ENCODE peak calls at places on chromosome 17, in ten cellular contexts. P is activated T-cell treated with anti-CD3 and anti-CD28 coated beads, Interleukin-2, amount 50 U/mL, for 48 hours; I is aorta; C is effector CD4-positive, alpha-beta T cell; V is colonic mucosa; T is epithelial cell of esophagus; E is DMS53; U is tibial nerve; D is NCI-H345; Z is HT1080. X is an unnamed sample.

GRCh38 chr17:45740553-45741330 is 43.4 kb upstream of the CRHR1 start:
- DNase-seq in D (peak), P (peak), Z (peak), U (no peak), C (no peak), I (no peak), V (peak), E (peak), T (peak), X (no peak)

GRCh38 chr17:35214192-35214591 is 20.0 kb upstream of the SLC35G3 start:
- DNase-seq in E (no peak), Z (no peak), I (no peak), C (peak), V (no peak), D (no peak), U (no peak), T (no peak), P (no peak), X (peak)

GRCh38 chr17:57517216-57517518 is 227.9 kb downstream of the CCDC182 start:
- DNase-seq in D (no peak), Z (no peak), T (no peak), E (no peak), P (no peak), C (no peak), U (no peak), I (no peak), V (no peak), X (no peak)

GRCh38 chr17:74369221-74369620 is 1.9 kb downstream of the GPR142 start:
- DNase-seq in D (no peak), T (no peak), V (peak), I (peak), C (peak), P (peak), U (peak), Z (no peak), E (peak), X (peak)

GRCh38 chr17:37225458-37225857 is 150.3 kb upstream of the C17orf78 start:
- DNase-seq in E (no peak), D (no peak), I (no peak), T (no peak), U (no peak), C (no peak), V (no peak), P (no peak), Z (no peak), X (no peak)

GRCh38 chr17:2440930-2441329 is 40.1 kb upstream of the MNT start:
- DNase-seq in E (no peak), U (no peak), D (no peak), P (no peak), V (no peak), Z (no peak), C (no peak), I (no peak), T (no peak), X (no peak)

GRCh38 chr17:35909408-35909807 is 21.2 kb downstream of the RDM1 start:
- DNase-seq in Z (no peak), V (no peak), P (no peak), T (no peak), I (no peak), D (no peak), C (no peak), U (no peak), E (no peak), X (no peak)

GRCh38 chr17:7306911-7307685 is at the start of gene EIF5A:
- DNase-seq in T (peak), I (peak), U (peak), C (peak), P (peak), E (peak), Z (peak), D (peak), V (peak), X (peak)

GRCh38 chr17:32496348-32497078 is 9.7 kb downstream of the CDK5R1 start:
- DNase-seq in D (no peak), V (no peak), U (no peak), Z (peak), P (no peak), E (no peak), I (peak), C (no peak), T (peak), X (no peak)

GRCh38 chr17:36829676-36830075 is 107.6 kb upstream of the LHX1 start:
- DNase-seq in D (no peak), C (no peak), Z (no peak), V (no peak), T (no peak), P (no peak), U (no peak), E (no peak), I (no peak), X (no peak)

GRCh38 chr17:74235040-74235581 is 21.7 kb downstream of the TTYH2 start:
- DNase-seq in Z (no peak), T (no peak), U (no peak), C (no peak), E (no peak), I (no peak), V (no peak), P (no peak), D (no peak), X (no peak)

GRCh38 chr17:17520599-17521232 is 24.5 kb upstream of the RASD1 start:
- DNase-seq in V (no peak), C (no peak), P (no peak), Z (no peak), D (no peak), T (no peak), U (no peak), E (no peak), I (peak), X (no peak)

GRCh38 chr17:50149099-50149424 is 1.4 kb downstream of the PPP1R9B start:
- DNase-seq in P (no peak), D (no peak), T (no peak), I (no peak), U (no peak), E (no peak), C (no peak), Z (no peak), V (no peak), X (no peak)

GRCh38 chr17:78263063-78263735 is 31.8 kb downstream of the TMEM235 start:
- DNase-seq in I (peak), V (peak), U (no peak), T (no peak), C (no peak), P (peak), D (no peak), E (no peak), Z (no peak), X (no peak)

GRCh38 chr17:60161598-60162330 is 12.0 kb downstream of the CA4 start:
- DNase-seq in Z (no peak), C (no peak), D (no peak), U (no peak), T (no peak), V (no peak), P (no peak), I (peak), E (peak), X (no peak)

GRCh38 chr17:78618264-78619066 is 41.3 kb upstream of the DNAH17 start:
- DNase-seq in C (no peak), Z (no peak), P (no peak), T (no peak), I (peak), U (no peak), D (no peak), V (no peak), E (no peak), X (no peak)

GRCh38 chr17:83034525-83034924 is 44.9 kb upstream of the METRNL start:
- DNase-seq in U (no peak), D (no peak), V (no peak), E (no peak), C (no peak), T (no peak), P (no peak), Z (no peak), I (no peak), X (no peak)

GRCh38 chr17:57379237-57380054 is 123.1 kb downstream of the MSI2 start:
- DNase-seq in T (no peak), Z (no peak), I (no peak), E (no peak), D (no peak), C (no peak), V (no peak), U (no peak), P (peak), X (no peak)

GRCh38 chr17:46192484-46193245 is 564 bp downstream of the KANSL1 start:
- DNase-seq in P (peak), C (peak), E (peak), U (peak), V (peak), Z (peak), T (peak), D (peak), I (peak), X (peak)

GRCh38 chr17:8479431-8479947 is 43.8 kb downstream of the NDEL1 start:
- DNase-seq in V (no peak), C (no peak), Z (no peak), D (no peak), I (peak), P (no peak), E (no peak), U (peak), T (no peak), X (no peak)

GRCh38 chr17:689556-690247 is 24.9 kb downstream of the VPS53 start:
- DNase-seq in T (no peak), C (no peak), P (no peak), D (no peak), Z (no peak), V (no peak), U (no peak), I (no peak), E (no peak), X (no peak)

X was measured in CD8-positive, alpha-beta memory T cell.